ENCODE peak calls at places on chromosome 13, in nine cellular contexts. One of them, this sample, is unnamed.

GRCh38 chr13:84933797-84934196 is 865.4 kb downstream of the SLITRK6 start:
- DNase-seq in AG04450: no peak
- DNase-seq in heart left ventricle: no peak
- DNase-seq in transverse colon: no peak
- DNase-seq in fibroblast of lung: no peak
- DNase-seq in brain microvascular endothelial cell: no peak
- DNase-seq in uterus: no peak
- DNase-seq in esophagus muscularis mucosa: no peak
- DNase-seq in CD8-positive, alpha-beta T cell: no peak
- DNase-seq in this sample: no peak

GRCh38 chr13:33999830-34000605 is 182.1 kb downstream of the RFC3 start:
- DNase-seq in AG04450: no peak
- DNase-seq in heart left ventricle: no peak
- DNase-seq in transverse colon: no peak
- DNase-seq in fibroblast of lung: peak; percentile 30
- DNase-seq in brain microvascular endothelial cell: no peak
- DNase-seq in uterus: no peak
- DNase-seq in esophagus muscularis mucosa: no peak
- DNase-seq in CD8-positive, alpha-beta T cell: no peak
- DNase-seq in this sample: no peak

GRCh38 chr13:35349673-35350278 is 126.7 kb downstream of the MAB21L1 start:
- DNase-seq in AG04450: no peak
- DNase-seq in heart left ventricle: no peak
- DNase-seq in transverse colon: no peak
- DNase-seq in fibroblast of lung: peak; percentile 19
- DNase-seq in brain microvascular endothelial cell: peak; percentile 1
- DNase-seq in uterus: no peak
- DNase-seq in esophagus muscularis mucosa: no peak
- DNase-seq in CD8-positive, alpha-beta T cell: no peak
- DNase-seq in this sample: no peak

GRCh38 chr13:52644108-52644507 is 1.9 kb downstream of the HNRNPA1L2 start:
- DNase-seq in AG04450: no peak
- DNase-seq in heart left ventricle: no peak
- DNase-seq in transverse colon: no peak
- DNase-seq in fibroblast of lung: peak; percentile 1
- DNase-seq in brain microvascular endothelial cell: no peak
- DNase-seq in uterus: no peak
- DNase-seq in esophagus muscularis mucosa: no peak
- DNase-seq in CD8-positive, alpha-beta T cell: no peak
- DNase-seq in this sample: no peak

GRCh38 chr13:26168276-26168814 is 53.8 kb downstream of the RNF6 start:
- DNase-seq in AG04450: no peak
- DNase-seq in heart left ventricle: no peak
- DNase-seq in transverse colon: no peak
- DNase-seq in fibroblast of lung: no peak
- DNase-seq in brain microvascular endothelial cell: peak; percentile 5
- DNase-seq in uterus: no peak
- DNase-seq in esophagus muscularis mucosa: no peak
- DNase-seq in CD8-positive, alpha-beta T cell: no peak
- DNase-seq in this sample: no peak

GRCh38 chr13:44930907-44931676 is 58.2 kb downstream of the NUFIP1 start:
- DNase-seq in AG04450: no peak
- DNase-seq in heart left ventricle: no peak
- DNase-seq in transverse colon: no peak
- DNase-seq in fibroblast of lung: peak; percentile 54
- DNase-seq in brain microvascular endothelial cell: peak; percentile 44
- DNase-seq in uterus: no peak
- DNase-seq in esophagus muscularis mucosa: no peak
- DNase-seq in CD8-positive, alpha-beta T cell: no peak
- DNase-seq in this sample: no peak

GRCh38 chr13:114099918-114100445 is 32.4 kb downstream of the RASA3 start:
- DNase-seq in AG04450: no peak
- DNase-seq in heart left ventricle: peak; percentile 26
- DNase-seq in transverse colon: peak; percentile 26
- DNase-seq in fibroblast of lung: peak; percentile 59
- DNase-seq in brain microvascular endothelial cell: no peak
- DNase-seq in uterus: peak; percentile 27
- DNase-seq in esophagus muscularis mucosa: no peak
- DNase-seq in CD8-positive, alpha-beta T cell: peak; percentile 50
- DNase-seq in this sample: peak; percentile 51

GRCh38 chr13:34300559-34300958 is 482.6 kb downstream of the RFC3 start:
- DNase-seq in AG04450: no peak
- DNase-seq in heart left ventricle: no peak
- DNase-seq in transverse colon: no peak
- DNase-seq in fibroblast of lung: peak; percentile 55
- DNase-seq in brain microvascular endothelial cell: no peak
- DNase-seq in uterus: no peak
- DNase-seq in esophagus muscularis mucosa: no peak
- DNase-seq in CD8-positive, alpha-beta T cell: no peak
- DNase-seq in this sample: no peak

GRCh38 chr13:114166381-114167131 is 12.5 kb upstream of the CFAP97D2 start:
- DNase-seq in AG04450: no peak
- DNase-seq in heart left ventricle: peak; percentile 71
- DNase-seq in transverse colon: no peak
- DNase-seq in fibroblast of lung: no peak
- DNase-seq in brain microvascular endothelial cell: no peak
- DNase-seq in uterus: peak; percentile 50
- DNase-seq in esophagus muscularis mucosa: no peak
- DNase-seq in CD8-positive, alpha-beta T cell: no peak
- DNase-seq in this sample: peak; percentile 69

GRCh38 chr13:29684441-29684840 is 89.0 kb upstream of the SLC7A1 start:
- DNase-seq in AG04450: no peak
- DNase-seq in heart left ventricle: no peak
- DNase-seq in transverse colon: no peak
- DNase-seq in fibroblast of lung: peak; percentile 81
- DNase-seq in brain microvascular endothelial cell: no peak
- DNase-seq in uterus: no peak
- DNase-seq in esophagus muscularis mucosa: no peak
- DNase-seq in CD8-positive, alpha-beta T cell: no peak
- DNase-seq in this sample: no peak

GRCh38 chr13:75544681-75545333 is 4.8 kb upstream of the UCHL3 start:
- DNase-seq in AG04450: peak; percentile 95
- DNase-seq in heart left ventricle: no peak
- DNase-seq in transverse colon: no peak
- DNase-seq in fibroblast of lung: peak; percentile 85
- DNase-seq in brain microvascular endothelial cell: peak; percentile 62
- DNase-seq in uterus: no peak
- DNase-seq in esophagus muscularis mucosa: no peak
- DNase-seq in CD8-positive, alpha-beta T cell: no peak
- DNase-seq in this sample: no peak

GRCh38 chr13:51906581-51906980 is 44.8 kb downstream of the CCDC70 start:
- DNase-seq in AG04450: no peak
- DNase-seq in heart left ventricle: peak; percentile 52
- DNase-seq in transverse colon: peak; percentile 16
- DNase-seq in fibroblast of lung: no peak
- DNase-seq in brain microvascular endothelial cell: no peak
- DNase-seq in uterus: no peak
- DNase-seq in esophagus muscularis mucosa: no peak
- DNase-seq in CD8-positive, alpha-beta T cell: no peak
- DNase-seq in this sample: no peak

GRCh38 chr13:48726711-48727110 is 73.0 kb downstream of the CYSLTR2 start:
- DNase-seq in AG04450: no peak
- DNase-seq in heart left ventricle: peak; percentile 70
- DNase-seq in transverse colon: no peak
- DNase-seq in fibroblast of lung: no peak
- DNase-seq in brain microvascular endothelial cell: no peak
- DNase-seq in uterus: no peak
- DNase-seq in esophagus muscularis mucosa: no peak
- DNase-seq in CD8-positive, alpha-beta T cell: no peak
- DNase-seq in this sample: no peak

DNA sequence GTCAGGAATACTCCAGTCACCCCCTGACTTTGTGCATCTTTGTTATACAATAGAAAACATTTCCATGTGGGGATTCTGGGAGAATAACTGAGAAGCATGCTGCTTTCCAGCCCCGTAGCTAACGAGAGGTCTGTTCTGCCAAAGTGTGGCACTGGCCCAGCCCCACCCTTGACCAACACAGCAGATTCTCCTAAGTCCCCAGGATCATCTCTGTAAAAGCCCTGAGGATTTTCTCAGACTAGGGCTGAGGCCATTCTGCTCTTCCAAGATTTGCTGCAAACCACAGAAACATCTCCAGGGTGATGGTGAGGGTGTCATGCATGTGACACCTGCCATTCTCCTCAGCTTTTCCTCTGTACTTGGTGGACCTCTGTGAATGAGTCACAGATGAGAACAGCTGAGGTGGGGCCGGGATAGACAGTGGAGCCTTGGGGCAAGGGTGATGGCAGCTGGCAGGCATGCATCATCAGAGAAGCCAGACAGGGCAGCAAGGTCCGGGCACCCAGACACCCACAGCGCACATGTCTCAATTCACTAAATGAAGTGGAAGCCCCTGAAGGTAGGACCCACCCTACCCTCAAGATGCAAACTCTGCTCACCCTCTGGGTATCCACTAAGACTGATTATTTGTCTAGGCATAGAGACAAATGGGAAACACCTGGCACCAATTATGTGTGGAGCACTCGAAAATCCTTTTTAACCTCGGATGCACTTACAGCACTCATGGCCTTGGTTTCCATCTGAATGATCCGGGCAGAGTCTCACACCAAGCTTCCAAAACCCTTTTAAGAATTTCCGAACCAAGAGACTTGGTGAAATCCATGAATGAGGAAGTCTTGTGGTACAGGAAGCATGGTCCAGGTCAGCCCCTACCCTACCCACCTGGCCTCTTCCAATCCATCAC is 20.1 kb upstream of the DOCK9 start:
- DNase-seq in AG04450: no peak
- DNase-seq in heart left ventricle: no peak
- DNase-seq in transverse colon: no peak
- DNase-seq in fibroblast of lung: peak; percentile 71
- DNase-seq in brain microvascular endothelial cell: no peak
- DNase-seq in uterus: no peak
- DNase-seq in esophagus muscularis mucosa: peak; percentile 80
- DNase-seq in CD8-positive, alpha-beta T cell: peak; percentile 28
- DNase-seq in this sample: no peak
- H3K27me3 ChIP-seq in AG04450: no peaks in the 10 kb centered on the region
- H3K27me3 ChIP-seq in heart left ventricle: no peaks in the 10 kb centered on the region
- H3K27me3 ChIP-seq in transverse colon: no peaks in the 10 kb centered on the region
- H3K27me3 ChIP-seq in fibroblast of lung: no peaks in the 10 kb centered on the region
- H3K27me3 ChIP-seq in brain microvascular endothelial cell: no peaks in the 10 kb centered on the region
- H3K27me3 ChIP-seq in uterus: no peaks in the 10 kb centered on the region
- H3K27me3 ChIP-seq in esophagus muscularis mucosa: no peaks in the 10 kb centered on the region
- H3K27me3 ChIP-seq in CD8-positive, alpha-beta T cell: no peaks in the 10 kb centered on the region
- H3K27me3 ChIP-seq in this sample: no peaks in the 10 kb centered on the region

GRCh38 chr13:20429682-20430081 is 96.0 kb downstream of the CRYL1 start:
- DNase-seq in AG04450: no peak
- DNase-seq in heart left ventricle: no peak
- DNase-seq in transverse colon: no peak
- DNase-seq in fibroblast of lung: no peak
- DNase-seq in brain microvascular endothelial cell: no peak
- DNase-seq in uterus: no peak
- DNase-seq in esophagus muscularis mucosa: peak; percentile 55
- DNase-seq in CD8-positive, alpha-beta T cell: no peak
- DNase-seq in this sample: no peak

GRCh38 chr13:20430296-20430695 is 95.4 kb downstream of the CRYL1 start:
- DNase-seq in AG04450: no peak
- DNase-seq in heart left ventricle: no peak
- DNase-seq in transverse colon: no peak
- DNase-seq in fibroblast of lung: no peak
- DNase-seq in brain microvascular endothelial cell: no peak
- DNase-seq in uterus: no peak
- DNase-seq in esophagus muscularis mucosa: peak; percentile 47
- DNase-seq in CD8-positive, alpha-beta T cell: no peak
- DNase-seq in this sample: no peak

GRCh38 chr13:20426766-20427448 is 98.8 kb downstream of the CRYL1 start:
- DNase-seq in AG04450: no peak
- DNase-seq in heart left ventricle: no peak
- DNase-seq in transverse colon: no peak
- DNase-seq in fibroblast of lung: no peak
- DNase-seq in brain microvascular endothelial cell: no peak
- DNase-seq in uterus: no peak
- DNase-seq in esophagus muscularis mucosa: peak; percentile 86
- DNase-seq in CD8-positive, alpha-beta T cell: no peak
- DNase-seq in this sample: no peak

GRCh38 chr13:20431080-20431479 is 94.6 kb downstream of the CRYL1 start:
- DNase-seq in AG04450: no peak
- DNase-seq in heart left ventricle: no peak
- DNase-seq in transverse colon: no peak
- DNase-seq in fibroblast of lung: no peak
- DNase-seq in brain microvascular endothelial cell: no peak
- DNase-seq in uterus: no peak
- DNase-seq in esophagus muscularis mucosa: no peak
- DNase-seq in CD8-positive, alpha-beta T cell: no peak
- DNase-seq in this sample: no peak

GRCh38 chr13:20428666-20429644 is 96.7 kb downstream of the CRYL1 start:
- DNase-seq in AG04450: no peak
- DNase-seq in heart left ventricle: no peak
- DNase-seq in transverse colon: no peak
- DNase-seq in fibroblast of lung: peak; percentile 85
- DNase-seq in brain microvascular endothelial cell: no peak
- DNase-seq in uterus: no peak
- DNase-seq in esophagus muscularis mucosa: peak; percentile 42
- DNase-seq in CD8-positive, alpha-beta T cell: no peak
- DNase-seq in this sample: no peak
- H3K27ac ChIP-seq in AG04450: no peak overlapping the region
- H3K27ac ChIP-seq in heart left ventricle: no peak overlapping the region
- H3K27ac ChIP-seq in transverse colon: no peak overlapping the region
- H3K27ac ChIP-seq in fibroblast of lung: no peak overlapping the region
- H3K27ac ChIP-seq in brain microvascular endothelial cell: no peak overlapping the region
- H3K27ac ChIP-seq in uterus: no peak overlapping the region
- H3K27ac ChIP-seq in esophagus muscularis mucosa: no peak overlapping the region
- H3K27ac ChIP-seq in CD8-positive, alpha-beta T cell: no peak overlapping the region
- H3K27ac ChIP-seq in this sample: no peak overlapping the region

GRCh38 chr13:90355162-90355751 is 992.2 kb upstream of the MIR17HG start:
- DNase-seq in AG04450: no peak
- DNase-seq in heart left ventricle: no peak
- DNase-seq in transverse colon: no peak
- DNase-seq in fibroblast of lung: no peak
- DNase-seq in brain microvascular endothelial cell: no peak
- DNase-seq in uterus: no peak
- DNase-seq in esophagus muscularis mucosa: no peak
- DNase-seq in CD8-positive, alpha-beta T cell: no peak
- DNase-seq in this sample: no peak

GRCh38 chr13:90352763-90353162 is 994.7 kb upstream of the MIR17HG start:
- DNase-seq in AG04450: no peak
- DNase-seq in heart left ventricle: no peak
- DNase-seq in transverse colon: no peak
- DNase-seq in fibroblast of lung: no peak
- DNase-seq in brain microvascular endothelial cell: no peak
- DNase-seq in uterus: no peak
- DNase-seq in esophagus muscularis mucosa: no peak
- DNase-seq in CD8-positive, alpha-beta T cell: no peak
- DNase-seq in this sample: no peak
- TF ChIP-seq CTCF in AG04450: no peak
- TF ChIP-seq CTCF in heart left ventricle: no peak
- TF ChIP-seq CTCF in transverse colon: no peak
- TF ChIP-seq CTCF in fibroblast of lung: no peak
- TF ChIP-seq CTCF in brain microvascular endothelial cell: no peak
- TF ChIP-seq CTCF in uterus: no peak
- TF ChIP-seq CTCF in esophagus muscularis mucosa: no peak
- TF ChIP-seq CTCF in CD8-positive, alpha-beta T cell: no peak
- TF ChIP-seq CTCF in this sample: no peak

DNA sequence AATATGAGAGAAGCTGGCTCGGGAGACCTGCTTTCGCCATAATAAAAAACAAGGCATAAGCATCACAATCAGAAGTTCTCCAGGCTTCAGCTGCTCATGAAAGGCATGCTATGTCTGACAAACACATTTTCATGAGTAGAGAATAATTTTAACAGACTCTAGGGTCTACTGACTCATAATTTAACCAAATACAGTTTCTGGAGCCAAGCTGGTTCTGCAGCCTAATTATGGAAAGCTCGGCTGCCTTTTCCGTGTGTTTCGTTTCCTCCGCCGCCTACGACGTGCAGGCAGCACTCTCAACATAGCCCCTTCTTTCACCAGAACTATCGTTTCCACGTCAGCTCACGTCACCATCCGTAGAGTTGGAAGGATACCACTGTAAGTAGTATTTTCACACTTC is 5.7 kb downstream of the MCF2L start:
- DNase-seq in AG04450: no peak
- DNase-seq in heart left ventricle: no peak
- DNase-seq in transverse colon: no peak
- DNase-seq in fibroblast of lung: no peak
- DNase-seq in brain microvascular endothelial cell: no peak
- DNase-seq in uterus: no peak
- DNase-seq in esophagus muscularis mucosa: no peak
- DNase-seq in CD8-positive, alpha-beta T cell: no peak
- DNase-seq in this sample: no peak
- H3K27me3 ChIP-seq in AG04450: peaks cover 48% of the 10 kb centered on the region
- H3K27me3 ChIP-seq in heart left ventricle: no peaks in the 10 kb centered on the region
- H3K27me3 ChIP-seq in transverse colon: peaks cover 19% of the 10 kb centered on the region
- H3K27me3 ChIP-seq in fibroblast of lung: peaks cover 15% of the 10 kb centered on the region
- H3K27me3 ChIP-seq in brain microvascular endothelial cell: peaks cover 12% of the 10 kb centered on the region
- H3K27me3 ChIP-seq in uterus: peaks cover 5% of the 10 kb centered on the region
- H3K27me3 ChIP-seq in esophagus muscularis mucosa: no peaks in the 10 kb centered on the region
- H3K27me3 ChIP-seq in CD8-positive, alpha-beta T cell: no peaks in the 10 kb centered on the region
- H3K27me3 ChIP-seq in this sample: no peaks in the 10 kb centered on the region